ENCODE peak calls at places on chromosomes 1 and 21, in six cellular contexts. One of them, this sample, is unnamed.

GRCh38 chr21:40901690-40902089 is 54.7 kb upstream of the DSCAM start:
- DNase-seq in K562: no peak
- DNase-seq in endothelial cell of umbilical vein: no peak
- DNase-seq in HepG2: no peak
- DNase-seq in GM12878: no peak
- DNase-seq in A549: no peak
- DNase-seq in this sample: no peak

GRCh38 chr21:38839683-38840286 is 34.1 kb downstream of the ETS2 start:
- DNase-seq in GM12878: no peak
- DNase-seq in A549: peak
- DNase-seq in K562: no peak
- DNase-seq in endothelial cell of umbilical vein: peak
- DNase-seq in HepG2: no peak
- DNase-seq in this sample: peak

GRCh38 chr21:30831194-30831765 is 1.7 kb upstream of the KRTAP7-1 start:
- DNase-seq in HepG2: peak
- DNase-seq in K562: peak
- DNase-seq in endothelial cell of umbilical vein: no peak
- DNase-seq in GM12878: no peak
- DNase-seq in A549: peak
- DNase-seq in this sample: peak

GRCh38 chr21:35994605-35995004 is 65.7 kb downstream of the SETD4 start:
- DNase-seq in K562: peak
- DNase-seq in A549: no peak
- DNase-seq in HepG2: no peak
- DNase-seq in endothelial cell of umbilical vein: no peak
- DNase-seq in GM12878: no peak
- DNase-seq in this sample: no peak

GRCh38 chr1:44696789-44697188 is 22.3 kb downstream of the ARMH1 start:
- DNase-seq in A549: no peak
- DNase-seq in GM12878: no peak
- DNase-seq in endothelial cell of umbilical vein: no peak
- DNase-seq in K562: no peak
- DNase-seq in HepG2: no peak
- DNase-seq in this sample: peak

GRCh38 chr1:45299981-45300668 is 26.6 kb upstream of the HPDL start:
- DNase-seq in endothelial cell of umbilical vein: peak
- DNase-seq in HepG2: peak
- DNase-seq in GM12878: no peak
- DNase-seq in K562: peak
- DNase-seq in A549: peak
- DNase-seq in this sample: peak

GRCh38 chr1:243819438-243819839 is 30.6 kb downstream of the AKT3 start:
- DNase-seq in K562: no peak
- DNase-seq in endothelial cell of umbilical vein: no peak
- DNase-seq in HepG2: no peak
- DNase-seq in GM12878: no peak
- DNase-seq in A549: no peak
- DNase-seq in this sample: no peak

GRCh38 chr1:38175062-38175461 is 128.5 kb upstream of the POU3F1 start:
- DNase-seq in GM12878: no peak
- DNase-seq in K562: no peak
- DNase-seq in HepG2: no peak
- DNase-seq in endothelial cell of umbilical vein: no peak
- DNase-seq in A549: no peak
- DNase-seq in this sample: no peak

GRCh38 chr1:225879521-225880209 is 2.5 kb downstream of the TMEM63A start:
- DNase-seq in GM12878: no peak
- DNase-seq in HepG2: peak
- DNase-seq in K562: peak
- DNase-seq in endothelial cell of umbilical vein: no peak
- DNase-seq in A549: no peak
- DNase-seq in this sample: no peak

GRCh38 chr1:173122958-173123852 is 72.5 kb upstream of the TNFSF18 start:
- DNase-seq in GM12878: no peak
- DNase-seq in K562: no peak
- DNase-seq in endothelial cell of umbilical vein: peak
- DNase-seq in HepG2: peak
- DNase-seq in A549: peak
- DNase-seq in this sample: peak

GRCh38 chr1:26281971-26282693 is 2.2 kb downstream of the SH3BGRL3 start:
- DNase-seq in endothelial cell of umbilical vein: no peak
- DNase-seq in GM12878: no peak
- DNase-seq in K562: no peak
- DNase-seq in A549: no peak
- DNase-seq in HepG2: no peak
- DNase-seq in this sample: peak

GRCh38 chr21:43829161-43829560 is 35.9 kb upstream of the AGPAT3 start:
- DNase-seq in HepG2: no peak
- DNase-seq in endothelial cell of umbilical vein: no peak
- DNase-seq in GM12878: no peak
- DNase-seq in K562: no peak
- DNase-seq in A549: no peak
- DNase-seq in this sample: no peak

GRCh38 chr1:155976913-155977606 is 1.3 kb downstream of the ARHGEF2 start:
- DNase-seq in endothelial cell of umbilical vein: no peak
- DNase-seq in HepG2: no peak
- DNase-seq in GM12878: no peak
- DNase-seq in A549: no peak
- DNase-seq in K562: no peak
- DNase-seq in this sample: peak

GRCh38 chr1:181112071-181112929 is 23.8 kb downstream of the IER5 start:
- DNase-seq in A549: peak
- DNase-seq in GM12878: no peak
- DNase-seq in K562: peak
- DNase-seq in HepG2: peak
- DNase-seq in endothelial cell of umbilical vein: peak
- DNase-seq in this sample: peak
- TF ChIP-seq POLR2A in A549: no peak
- TF ChIP-seq POLR2A in GM12878: no peak
- TF ChIP-seq POLR2A in K562: no peak
- TF ChIP-seq POLR2A in HepG2: no peak
- TF ChIP-seq POLR2A in endothelial cell of umbilical vein: no peak
- TF ChIP-seq POLR2A in this sample: no peak

DNA sequence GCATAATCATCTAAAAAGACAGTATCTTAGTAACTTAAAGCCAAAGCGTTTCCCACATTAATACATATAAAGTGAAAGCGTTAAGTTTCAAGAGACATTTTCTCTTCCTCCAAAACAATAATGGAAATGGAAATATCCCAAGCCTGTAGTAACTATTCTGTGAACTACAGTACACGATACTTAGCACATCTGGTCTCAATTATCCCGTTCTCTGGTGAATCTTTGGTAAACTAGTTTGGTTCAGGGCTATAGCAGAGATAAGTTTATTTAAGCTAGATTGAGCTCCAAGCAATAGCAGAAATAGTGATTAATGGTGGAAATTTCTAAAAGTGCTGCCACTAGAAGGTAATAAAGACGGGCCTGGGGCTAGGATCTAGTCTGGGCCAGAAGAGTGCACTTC is 55.2 kb downstream of the PCNX2 start:
- DNase-seq in GM12878: no peak
- DNase-seq in endothelial cell of umbilical vein: no peak
- DNase-seq in A549: no peak
- DNase-seq in HepG2: no peak
- DNase-seq in K562: no peak
- DNase-seq in this sample: no peak
- TF ChIP-seq MYC in GM12878: no peak
- TF ChIP-seq MYC in endothelial cell of umbilical vein: no peak
- TF ChIP-seq MYC in A549: no peak
- TF ChIP-seq MYC in HepG2: no peak
- TF ChIP-seq MYC in K562: no peak
- TF ChIP-seq MYC in this sample: no peak

DNA sequence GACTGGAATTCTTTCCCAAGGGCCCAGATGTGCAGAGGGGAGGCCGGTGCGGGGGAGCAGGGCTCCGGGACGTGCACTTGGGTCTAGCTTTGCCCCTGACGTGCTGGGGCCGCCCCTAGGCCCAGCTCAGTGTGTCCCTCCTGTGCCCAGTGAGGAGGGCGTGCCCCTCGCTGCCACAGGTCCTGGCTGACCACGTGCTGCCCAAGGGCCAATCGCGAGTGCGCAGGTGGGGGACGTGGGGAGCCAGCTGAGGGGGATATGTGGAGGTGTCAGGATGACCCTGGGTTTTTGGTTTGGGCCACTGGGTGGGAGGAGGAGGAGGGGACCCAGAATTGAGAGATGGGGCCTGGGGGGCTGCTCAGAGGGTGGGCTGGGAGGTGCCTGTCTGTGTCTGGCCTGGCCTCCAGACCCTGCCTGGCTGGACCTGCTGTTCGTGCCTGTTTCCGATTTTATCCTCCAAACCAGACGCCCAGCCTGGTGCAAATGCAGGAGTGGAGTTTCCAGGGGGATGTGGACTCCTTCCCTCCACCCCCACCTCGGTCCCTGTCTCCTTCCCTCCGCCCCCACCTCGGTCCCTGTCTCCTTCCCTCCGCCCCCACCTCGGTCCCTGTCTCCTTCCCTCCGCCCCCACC is 6.1 kb upstream of the RNF223 start:
- DNase-seq in A549: peak
- DNase-seq in GM12878: no peak
- DNase-seq in endothelial cell of umbilical vein: peak
- DNase-seq in K562: peak
- DNase-seq in HepG2: peak
- DNase-seq in this sample: peak
- TF ChIP-seq POLR2A in A549: peak
- TF ChIP-seq POLR2A in GM12878: no peak
- TF ChIP-seq POLR2A in endothelial cell of umbilical vein: no peak
- TF ChIP-seq POLR2A in K562: peak
- TF ChIP-seq POLR2A in HepG2: no peak
- TF ChIP-seq POLR2A in this sample: no peak

GRCh38 chr1:32333251-32333963 is 2.6 kb downstream of the MARCKSL1 start:
- DNase-seq in GM12878: no peak
- DNase-seq in HepG2: no peak
- DNase-seq in A549: no peak
- DNase-seq in K562: no peak
- DNase-seq in endothelial cell of umbilical vein: no peak
- DNase-seq in this sample: no peak

GRCh38 chr1:32330558-32331127 is 5.4 kb downstream of the MARCKSL1 start:
- DNase-seq in HepG2: no peak
- DNase-seq in K562: no peak
- DNase-seq in GM12878: no peak
- DNase-seq in endothelial cell of umbilical vein: no peak
- DNase-seq in A549: no peak
- DNase-seq in this sample: no peak

GRCh38 chr1:32329931-32330466 is 6.0 kb downstream of the MARCKSL1 start:
- DNase-seq in GM12878: no peak
- DNase-seq in A549: no peak
- DNase-seq in endothelial cell of umbilical vein: no peak
- DNase-seq in HepG2: no peak
- DNase-seq in K562: no peak
- DNase-seq in this sample: no peak

GRCh38 chr1:32332290-32333079 is 3.5 kb downstream of the MARCKSL1 start:
- DNase-seq in endothelial cell of umbilical vein: no peak
- DNase-seq in HepG2: no peak
- DNase-seq in GM12878: no peak
- DNase-seq in A549: no peak
- DNase-seq in K562: no peak
- DNase-seq in this sample: no peak

GRCh38 chr1:32331549-32331948 is 4.5 kb downstream of the MARCKSL1 start:
- DNase-seq in K562: no peak
- DNase-seq in A549: no peak
- DNase-seq in endothelial cell of umbilical vein: no peak
- DNase-seq in HepG2: no peak
- DNase-seq in GM12878: no peak
- DNase-seq in this sample: no peak
- TF ChIP-seq MYC in K562: no peak
- TF ChIP-seq MYC in A549: no peak
- TF ChIP-seq MYC in endothelial cell of umbilical vein: no peak
- TF ChIP-seq MYC in HepG2: no peak
- TF ChIP-seq MYC in GM12878: no peak
- TF ChIP-seq MYC in this sample: no peak

GRCh38 chr1:151760597-151761385 is 2.5 kb downstream of the MRPL9 start:
- DNase-seq in GM12878: no peak
- DNase-seq in HepG2: no peak
- DNase-seq in K562: no peak
- DNase-seq in A549: no peak
- DNase-seq in endothelial cell of umbilical vein: no peak
- DNase-seq in this sample: no peak

GRCh38 chr1:151759241-151759640 is 4.1 kb downstream of the MRPL9 start:
- DNase-seq in HepG2: no peak
- DNase-seq in A549: no peak
- DNase-seq in GM12878: no peak
- DNase-seq in endothelial cell of umbilical vein: no peak
- DNase-seq in K562: no peak
- DNase-seq in this sample: no peak

GRCh38 chr1:151763990-151764389 is 694 bp upstream of the MRPL9 start:
- DNase-seq in endothelial cell of umbilical vein: no peak
- DNase-seq in K562: peak
- DNase-seq in HepG2: no peak
- DNase-seq in GM12878: no peak
- DNase-seq in A549: no peak
- DNase-seq in this sample: peak

GRCh38 chr1:151762941-151763921 is at the start of gene MRPL9:
- DNase-seq in A549: peak
- DNase-seq in GM12878: peak
- DNase-seq in HepG2: peak
- DNase-seq in endothelial cell of umbilical vein: peak
- DNase-seq in K562: peak
- DNase-seq in this sample: peak
- TF ChIP-seq POLR2A in A549: peak
- TF ChIP-seq POLR2A in GM12878: peak
- TF ChIP-seq POLR2A in HepG2: peak
- TF ChIP-seq POLR2A in endothelial cell of umbilical vein: peak
- TF ChIP-seq POLR2A in K562: peak
- TF ChIP-seq POLR2A in this sample: peak

DNA sequence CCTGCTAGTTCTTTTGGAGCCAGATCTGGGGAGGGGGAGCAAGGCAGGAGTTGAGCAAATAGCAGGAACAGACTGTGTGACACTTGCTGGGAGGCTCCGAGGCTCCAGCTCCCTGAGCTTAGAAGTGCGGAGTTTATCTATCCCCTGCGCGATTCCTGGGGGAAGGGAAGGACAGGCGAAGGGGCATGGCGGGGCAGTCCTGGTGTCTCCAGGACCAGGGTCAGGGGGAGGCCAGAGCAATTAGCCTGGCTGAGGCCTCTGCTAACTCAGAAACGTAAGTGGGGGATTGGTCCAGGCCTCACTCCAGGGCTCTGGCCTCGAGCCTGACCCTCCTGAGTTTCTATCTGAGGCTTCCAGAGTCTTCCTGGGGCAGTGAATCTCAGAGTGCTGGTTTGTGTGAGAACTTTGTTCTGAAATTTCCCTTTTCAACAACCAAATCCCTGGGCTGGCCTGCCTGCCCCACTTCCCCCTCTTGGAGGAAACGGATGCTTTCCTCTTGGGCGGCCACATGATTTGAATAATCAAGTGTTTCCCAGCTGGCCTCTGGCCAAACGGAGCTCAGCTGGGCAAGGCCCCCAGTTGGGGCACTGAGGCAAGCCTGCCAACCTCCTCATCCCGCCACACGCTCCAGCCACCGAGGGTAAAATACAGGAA is 15.6 kb downstream of the ALPL start:
- DNase-seq in GM12878: no peak
- DNase-seq in endothelial cell of umbilical vein: no peak
- DNase-seq in K562: no peak
- DNase-seq in A549: no peak
- DNase-seq in HepG2: no peak
- DNase-seq in this sample: no peak
- TF ChIP-seq MYC in GM12878: no peak
- TF ChIP-seq MYC in endothelial cell of umbilical vein: no peak
- TF ChIP-seq MYC in K562: no peak
- TF ChIP-seq MYC in A549: no peak
- TF ChIP-seq MYC in HepG2: no peak
- TF ChIP-seq MYC in this sample: no peak

GRCh38 chr1:63547621-63548294 is 24.4 kb downstream of the EFCAB7 start:
- DNase-seq in K562: no peak
- DNase-seq in endothelial cell of umbilical vein: no peak
- DNase-seq in HepG2: no peak
- DNase-seq in GM12878: no peak
- DNase-seq in A549: no peak
- DNase-seq in this sample: no peak
- TF ChIP-seq POLR2A in K562: no peak
- TF ChIP-seq POLR2A in endothelial cell of umbilical vein: no peak
- TF ChIP-seq POLR2A in HepG2: no peak
- TF ChIP-seq POLR2A in GM12878: no peak
- TF ChIP-seq POLR2A in A549: no peak
- TF ChIP-seq POLR2A in this sample: no peak